ENCODE peak calls at places on chromosomes 13 and 19, in ten cellular contexts. One of them, this sample, is unnamed.

GRCh38 chr13:66171821-66172220 is 1058.3 kb downstream of the PCDH9 start:
- DNase-seq in uterus: no peak
- DNase-seq in neural crest cell: no peak
- DNase-seq in upper lobe of right lung: no peak
- DNase-seq in pancreas: no peak
- DNase-seq in CD8-positive, alpha-beta T cell: no peak
- DNase-seq in left lung: no peak
- DNase-seq in BE2C: no peak
- DNase-seq in fibroblast of lung: no peak
- DNase-seq in HL-60: no peak
- DNase-seq in this sample: no peak

GRCh38 chr19:13037161-13037560 is 41.9 kb downstream of the NFIX start:
- DNase-seq in upper lobe of right lung: no peak
- DNase-seq in neural crest cell: no peak
- DNase-seq in HL-60: no peak
- DNase-seq in pancreas: no peak
- DNase-seq in left lung: no peak
- DNase-seq in BE2C: no peak
- DNase-seq in fibroblast of lung: peak; percentile 75
- DNase-seq in uterus: no peak
- DNase-seq in CD8-positive, alpha-beta T cell: no peak
- DNase-seq in this sample: no peak

GRCh38 chr19:6221878-6222746 is 57.7 kb downstream of the MLLT1 start:
- DNase-seq in HL-60: no peak
- DNase-seq in fibroblast of lung: no peak
- DNase-seq in pancreas: no peak
- DNase-seq in left lung: no peak
- DNase-seq in uterus: no peak
- DNase-seq in BE2C: no peak
- DNase-seq in upper lobe of right lung: no peak
- DNase-seq in neural crest cell: no peak
- DNase-seq in CD8-positive, alpha-beta T cell: no peak
- DNase-seq in this sample: peak; percentile 87

GRCh38 chr13:31029129-31029528 is 96.7 kb downstream of the TEX26 start:
- DNase-seq in uterus: no peak
- DNase-seq in fibroblast of lung: no peak
- DNase-seq in neural crest cell: no peak
- DNase-seq in upper lobe of right lung: no peak
- DNase-seq in HL-60: no peak
- DNase-seq in CD8-positive, alpha-beta T cell: no peak
- DNase-seq in left lung: no peak
- DNase-seq in pancreas: no peak
- DNase-seq in BE2C: peak; percentile 92
- DNase-seq in this sample: no peak

GRCh38 chr13:110150384-110151091 is 156.4 kb downstream of the COL4A1 start:
- DNase-seq in pancreas: no peak
- DNase-seq in uterus: no peak
- DNase-seq in neural crest cell: no peak
- DNase-seq in upper lobe of right lung: no peak
- DNase-seq in fibroblast of lung: peak; percentile 33
- DNase-seq in BE2C: no peak
- DNase-seq in HL-60: no peak
- DNase-seq in CD8-positive, alpha-beta T cell: no peak
- DNase-seq in left lung: no peak
- DNase-seq in this sample: no peak

GRCh38 chr19:40502647-40503046 is 35.8 kb downstream of the SPTBN4 start:
- DNase-seq in pancreas: peak; percentile 37
- DNase-seq in left lung: no peak
- DNase-seq in neural crest cell: no peak
- DNase-seq in uterus: no peak
- DNase-seq in HL-60: no peak
- DNase-seq in upper lobe of right lung: no peak
- DNase-seq in CD8-positive, alpha-beta T cell: no peak
- DNase-seq in fibroblast of lung: no peak
- DNase-seq in BE2C: no peak
- DNase-seq in this sample: no peak

GRCh38 chr13:111460548-111461444 is 140.4 kb downstream of the TEX29 start:
- DNase-seq in uterus: peak; percentile 28
- DNase-seq in HL-60: no peak
- DNase-seq in CD8-positive, alpha-beta T cell: no peak
- DNase-seq in BE2C: no peak
- DNase-seq in pancreas: peak; percentile 20
- DNase-seq in upper lobe of right lung: no peak
- DNase-seq in left lung: no peak
- DNase-seq in fibroblast of lung: peak; percentile 70
- DNase-seq in neural crest cell: peak; percentile 45
- DNase-seq in this sample: no peak

GRCh38 chr19:40249781-40250180 is 23.3 kb upstream of the CCNP start:
- DNase-seq in BE2C: no peak
- DNase-seq in upper lobe of right lung: no peak
- DNase-seq in neural crest cell: no peak
- DNase-seq in pancreas: no peak
- DNase-seq in fibroblast of lung: no peak
- DNase-seq in left lung: no peak
- DNase-seq in HL-60: no peak
- DNase-seq in CD8-positive, alpha-beta T cell: no peak
- DNase-seq in uterus: no peak
- DNase-seq in this sample: no peak

GRCh38 chr19:4369109-4369887 is 25.9 kb downstream of the MPND start:
- DNase-seq in left lung: peak; percentile 84
- DNase-seq in neural crest cell: no peak
- DNase-seq in HL-60: peak; percentile 63
- DNase-seq in CD8-positive, alpha-beta T cell: peak; percentile 81
- DNase-seq in BE2C: no peak
- DNase-seq in upper lobe of right lung: peak; percentile 89
- DNase-seq in fibroblast of lung: no peak
- DNase-seq in pancreas: peak; percentile 37
- DNase-seq in uterus: peak; percentile 62
- DNase-seq in this sample: peak; percentile 71

GRCh38 chr19:8609210-8610040 is 1.1 kb downstream of the ADAMTS10 start:
- DNase-seq in neural crest cell: peak; percentile 50
- DNase-seq in upper lobe of right lung: peak; percentile 73
- DNase-seq in fibroblast of lung: peak; percentile 59
- DNase-seq in HL-60: no peak
- DNase-seq in uterus: peak; percentile 50
- DNase-seq in pancreas: no peak
- DNase-seq in left lung: peak; percentile 65
- DNase-seq in CD8-positive, alpha-beta T cell: peak; percentile 36
- DNase-seq in BE2C: no peak
- DNase-seq in this sample: no peak

GRCh38 chr19:38649305-38650179 is 2.1 kb downstream of the ACTN4 start:
- DNase-seq in upper lobe of right lung: peak; percentile 72
- DNase-seq in pancreas: peak; percentile 76
- DNase-seq in HL-60: no peak
- DNase-seq in fibroblast of lung: no peak
- DNase-seq in BE2C: no peak
- DNase-seq in left lung: peak; percentile 48
- DNase-seq in uterus: peak; percentile 60
- DNase-seq in neural crest cell: no peak
- DNase-seq in CD8-positive, alpha-beta T cell: no peak
- DNase-seq in this sample: no peak

GRCh38 chr19:17289489-17289888 is 7.8 kb downstream of the ANKLE1 start:
- DNase-seq in HL-60: no peak
- DNase-seq in neural crest cell: peak; percentile 78
- DNase-seq in upper lobe of right lung: peak; percentile 79
- DNase-seq in BE2C: peak; percentile 86
- DNase-seq in fibroblast of lung: peak; percentile 92
- DNase-seq in left lung: peak; percentile 65
- DNase-seq in pancreas: peak; percentile 45
- DNase-seq in uterus: peak; percentile 65
- DNase-seq in CD8-positive, alpha-beta T cell: peak; percentile 43
- DNase-seq in this sample: no peak

GRCh38 chr19:39445258-39446071 is at the start of gene SUPT5H:
- DNase-seq in pancreas: peak; percentile 98
- DNase-seq in fibroblast of lung: peak; percentile 97
- DNase-seq in BE2C: peak; percentile 98
- DNase-seq in HL-60: peak; percentile 99
- DNase-seq in neural crest cell: peak; percentile 89
- DNase-seq in upper lobe of right lung: peak; percentile 98
- DNase-seq in CD8-positive, alpha-beta T cell: peak; percentile 99
- DNase-seq in uterus: peak; percentile 96
- DNase-seq in left lung: peak; percentile 98
- DNase-seq in this sample: peak; percentile 98

DNA sequence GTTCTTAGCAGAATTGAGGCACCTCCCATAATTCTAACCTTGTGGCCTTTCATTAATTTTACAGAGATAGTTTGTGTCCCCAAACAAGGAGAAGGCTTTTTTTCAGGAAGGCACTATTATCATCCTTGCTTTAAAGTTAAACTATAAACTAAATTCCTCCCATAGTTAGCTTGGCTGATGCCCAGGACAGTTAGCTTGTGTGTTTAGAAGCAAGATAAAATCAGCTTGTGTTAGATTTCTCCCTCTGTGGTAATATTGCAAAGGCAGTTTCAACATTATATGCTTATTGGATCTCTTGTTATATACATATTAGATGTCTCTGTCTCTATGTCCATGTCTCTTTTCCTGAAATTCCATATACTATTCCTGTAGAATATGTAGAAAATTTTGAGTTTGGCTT is 342.7 kb downstream of the TBC1D4 start:
- DNase-seq in upper lobe of right lung: no peak
- DNase-seq in neural crest cell: no peak
- DNase-seq in BE2C: no peak
- DNase-seq in fibroblast of lung: peak; percentile 59
- DNase-seq in left lung: no peak
- DNase-seq in pancreas: no peak
- DNase-seq in CD8-positive, alpha-beta T cell: no peak
- DNase-seq in HL-60: no peak
- DNase-seq in uterus: no peak
- DNase-seq in this sample: no peak
- TF ChIP-seq CTCF in upper lobe of right lung: no peak
- TF ChIP-seq CTCF in neural crest cell: no peak
- TF ChIP-seq CTCF in BE2C: no peak
- TF ChIP-seq CTCF in fibroblast of lung: no peak
- TF ChIP-seq CTCF in left lung: no peak
- TF ChIP-seq CTCF in pancreas: no peak
- TF ChIP-seq CTCF in CD8-positive, alpha-beta T cell: no peak
- TF ChIP-seq CTCF in HL-60: no peak
- TF ChIP-seq CTCF in uterus: no peak
- TF ChIP-seq CTCF in this sample: no peak

GRCh38 chr13:41654800-41655199 is 197.4 kb downstream of the RGCC start:
- DNase-seq in HL-60: peak; percentile 15
- DNase-seq in uterus: no peak
- DNase-seq in fibroblast of lung: no peak
- DNase-seq in neural crest cell: no peak
- DNase-seq in BE2C: no peak
- DNase-seq in left lung: no peak
- DNase-seq in upper lobe of right lung: no peak
- DNase-seq in pancreas: no peak
- DNase-seq in CD8-positive, alpha-beta T cell: no peak
- DNase-seq in this sample: no peak

GRCh38 chr13:41652735-41653361 is 195.5 kb downstream of the RGCC start:
- DNase-seq in uterus: no peak
- DNase-seq in neural crest cell: peak; percentile 31
- DNase-seq in fibroblast of lung: peak; percentile 84
- DNase-seq in pancreas: no peak
- DNase-seq in BE2C: peak; percentile 29
- DNase-seq in HL-60: peak; percentile 7
- DNase-seq in upper lobe of right lung: no peak
- DNase-seq in left lung: no peak
- DNase-seq in CD8-positive, alpha-beta T cell: peak; percentile 47
- DNase-seq in this sample: no peak

GRCh38 chr13:41655997-41656396 is 198.6 kb downstream of the RGCC start:
- DNase-seq in left lung: no peak
- DNase-seq in uterus: no peak
- DNase-seq in neural crest cell: no peak
- DNase-seq in fibroblast of lung: no peak
- DNase-seq in BE2C: no peak
- DNase-seq in HL-60: no peak
- DNase-seq in upper lobe of right lung: no peak
- DNase-seq in CD8-positive, alpha-beta T cell: no peak
- DNase-seq in pancreas: no peak
- DNase-seq in this sample: no peak

GRCh38 chr13:41660426-41660825 is 203.1 kb downstream of the RGCC start:
- DNase-seq in HL-60: no peak
- DNase-seq in neural crest cell: no peak
- DNase-seq in uterus: no peak
- DNase-seq in CD8-positive, alpha-beta T cell: no peak
- DNase-seq in left lung: no peak
- DNase-seq in upper lobe of right lung: no peak
- DNase-seq in fibroblast of lung: no peak
- DNase-seq in pancreas: no peak
- DNase-seq in BE2C: no peak
- DNase-seq in this sample: no peak

DNA sequence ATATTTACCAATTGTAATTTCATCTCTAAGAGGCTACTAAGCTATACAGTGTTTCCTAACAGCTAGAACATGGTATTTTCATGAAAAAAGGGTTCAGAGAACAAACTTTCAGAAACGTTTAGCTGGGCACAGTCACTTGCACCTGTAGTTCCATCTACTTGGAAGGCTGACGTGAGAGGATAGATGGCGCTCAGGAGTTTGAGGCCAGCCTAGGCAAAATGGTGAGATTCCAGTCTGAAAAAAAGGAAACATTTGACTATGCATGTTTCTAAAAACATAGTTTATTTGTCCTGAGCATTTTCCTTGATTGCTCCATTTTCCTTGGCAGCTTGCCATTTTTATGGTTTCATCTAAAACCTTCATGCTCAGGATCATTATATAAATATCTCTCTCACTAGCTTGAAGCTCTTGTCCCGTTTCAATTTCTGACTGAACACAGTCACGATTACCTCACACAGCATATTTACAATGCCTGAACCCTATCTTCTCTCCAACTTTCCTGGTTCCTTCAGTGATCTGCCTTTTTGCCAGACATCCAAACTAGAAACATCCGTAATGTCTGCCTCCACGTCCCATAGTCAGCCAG is 200.8 kb downstream of the RGCC start:
- DNase-seq in BE2C: no peak
- DNase-seq in left lung: no peak
- DNase-seq in CD8-positive, alpha-beta T cell: no peak
- DNase-seq in upper lobe of right lung: no peak
- DNase-seq in fibroblast of lung: peak; percentile 94
- DNase-seq in neural crest cell: no peak
- DNase-seq in pancreas: no peak
- DNase-seq in uterus: no peak
- DNase-seq in HL-60: no peak
- DNase-seq in this sample: no peak
- TF ChIP-seq CTCF in BE2C: no peak
- TF ChIP-seq CTCF in left lung: no peak
- TF ChIP-seq CTCF in CD8-positive, alpha-beta T cell: no peak
- TF ChIP-seq CTCF in upper lobe of right lung: no peak
- TF ChIP-seq CTCF in fibroblast of lung: no peak
- TF ChIP-seq CTCF in neural crest cell: no peak
- TF ChIP-seq CTCF in pancreas: no peak
- TF ChIP-seq CTCF in uterus: no peak
- TF ChIP-seq CTCF in HL-60: no peak
- TF ChIP-seq CTCF in this sample: peak; percentile 47

GRCh38 chr19:41811981-41812380 is 15.6 kb downstream of the CEACAM3 start:
- DNase-seq in fibroblast of lung: no peak
- DNase-seq in BE2C: no peak
- DNase-seq in pancreas: no peak
- DNase-seq in CD8-positive, alpha-beta T cell: no peak
- DNase-seq in HL-60: no peak
- DNase-seq in uterus: no peak
- DNase-seq in left lung: no peak
- DNase-seq in neural crest cell: no peak
- DNase-seq in upper lobe of right lung: peak; percentile 44
- DNase-seq in this sample: no peak
- TF ChIP-seq CTCF in fibroblast of lung: no peak
- TF ChIP-seq CTCF in BE2C: no peak
- TF ChIP-seq CTCF in pancreas: no peak
- TF ChIP-seq CTCF in CD8-positive, alpha-beta T cell: no peak
- TF ChIP-seq CTCF in HL-60: no peak
- TF ChIP-seq CTCF in uterus: no peak
- TF ChIP-seq CTCF in left lung: no peak
- TF ChIP-seq CTCF in neural crest cell: no peak
- TF ChIP-seq CTCF in upper lobe of right lung: no peak
- TF ChIP-seq CTCF in this sample: no peak

GRCh38 chr19:46731007-46731501 is 14.1 kb upstream of the PRKD2 start:
- DNase-seq in upper lobe of right lung: peak; percentile 71
- DNase-seq in uterus: no peak
- DNase-seq in fibroblast of lung: peak; percentile 91
- DNase-seq in neural crest cell: no peak
- DNase-seq in pancreas: no peak
- DNase-seq in CD8-positive, alpha-beta T cell: no peak
- DNase-seq in BE2C: peak; percentile 8
- DNase-seq in HL-60: no peak
- DNase-seq in left lung: peak; percentile 80
- DNase-seq in this sample: no peak
- TF ChIP-seq CTCF in upper lobe of right lung: no peak
- TF ChIP-seq CTCF in uterus: no peak
- TF ChIP-seq CTCF in fibroblast of lung: no peak
- TF ChIP-seq CTCF in neural crest cell: no peak
- TF ChIP-seq CTCF in pancreas: no peak
- TF ChIP-seq CTCF in CD8-positive, alpha-beta T cell: no peak
- TF ChIP-seq CTCF in BE2C: no peak
- TF ChIP-seq CTCF in HL-60: no peak
- TF ChIP-seq CTCF in left lung: no peak
- TF ChIP-seq CTCF in this sample: no peak